ENCODE peak calls at places on chromosome 22, in four cellular contexts. One of them, this sample, is unnamed.

GRCh38 chr22:49364398-49364797 is 463.3 kb downstream of the BRD1 start:
- DNase-seq in RPMI7951: no peak
- DNase-seq in mammary epithelial cell: no peak
- DNase-seq in endothelial cell: no peak
- DNase-seq in this sample: no peak

GRCh38 chr22:38176170-38176741 is 5.4 kb downstream of the PLA2G6 start:
- DNase-seq in RPMI7951: peak; percentile 99
- DNase-seq in mammary epithelial cell: peak; percentile 80
- DNase-seq in endothelial cell: peak; percentile 68
- DNase-seq in this sample: peak; percentile 10

GRCh38 chr22:49018601-49019000 is 809.1 kb downstream of the BRD1 start:
- DNase-seq in RPMI7951: no peak
- DNase-seq in mammary epithelial cell: no peak
- DNase-seq in endothelial cell: no peak
- DNase-seq in this sample: no peak

GRCh38 chr22:26573026-26573662 is 16.8 kb downstream of the TPST2 start:
- DNase-seq in RPMI7951: no peak
- DNase-seq in mammary epithelial cell: no peak
- DNase-seq in endothelial cell: no peak
- DNase-seq in this sample: no peak

GRCh38 chr22:49260681-49261580 is 566.7 kb downstream of the BRD1 start:
- DNase-seq in RPMI7951: no peak
- DNase-seq in mammary epithelial cell: no peak
- DNase-seq in endothelial cell: no peak
- DNase-seq in this sample: no peak

GRCh38 chr22:45972091-45972867 is 4.7 kb downstream of the WNT7B start:
- DNase-seq in RPMI7951: peak; percentile 72
- DNase-seq in mammary epithelial cell: no peak
- DNase-seq in endothelial cell: no peak
- DNase-seq in this sample: no peak

GRCh38 chr22:42432020-42432596 is at the start of gene NFAM1:
- DNase-seq in RPMI7951: no peak
- DNase-seq in mammary epithelial cell: no peak
- DNase-seq in endothelial cell: no peak
- DNase-seq in this sample: no peak

GRCh38 chr22:36870250-36870649 is 9.4 kb downstream of the NCF4 start:
- DNase-seq in RPMI7951: peak; percentile 75
- DNase-seq in mammary epithelial cell: peak; percentile 68
- DNase-seq in endothelial cell: no peak
- DNase-seq in this sample: peak; percentile 40

GRCh38 chr22:46830841-46831240 is 68.4 kb downstream of the TBC1D22A start:
- DNase-seq in RPMI7951: peak; percentile 74
- DNase-seq in mammary epithelial cell: no peak
- DNase-seq in endothelial cell: no peak
- DNase-seq in this sample: peak; percentile 32

GRCh38 chr22:27424319-27424718 is 377.2 kb downstream of the MN1 start:
- DNase-seq in RPMI7951: peak; percentile 49
- DNase-seq in mammary epithelial cell: peak; percentile 53
- DNase-seq in endothelial cell: no peak
- DNase-seq in this sample: no peak

GRCh38 chr22:38017272-38017920 is 33.0 kb upstream of the SOX10 start:
- DNase-seq in RPMI7951: peak; percentile 56
- DNase-seq in mammary epithelial cell: peak; percentile 26
- DNase-seq in endothelial cell: no peak
- DNase-seq in this sample: no peak

GRCh38 chr22:45468872-45469572 is 33.7 kb upstream of the FBLN1 start:
- DNase-seq in RPMI7951: peak; percentile 33
- DNase-seq in mammary epithelial cell: peak; percentile 85
- DNase-seq in endothelial cell: no peak
- DNase-seq in this sample: peak; percentile 49

GRCh38 chr22:43066134-43066533 is 23.1 kb downstream of the TTLL1 start:
- DNase-seq in RPMI7951: no peak
- DNase-seq in mammary epithelial cell: no peak
- DNase-seq in endothelial cell: no peak
- DNase-seq in this sample: no peak

GRCh38 chr22:39117585-39118191 is 20.6 kb downstream of the APOBEC3H start:
- DNase-seq in RPMI7951: peak; percentile 56
- DNase-seq in mammary epithelial cell: peak; percentile 42
- DNase-seq in endothelial cell: peak; percentile 71
- DNase-seq in this sample: no peak

GRCh38 chr22:49532831-49533802 is 294.6 kb downstream of the BRD1 start:
- DNase-seq in RPMI7951: no peak
- DNase-seq in mammary epithelial cell: no peak
- DNase-seq in endothelial cell: no peak
- DNase-seq in this sample: no peak

GRCh38 chr22:36079041-36079440 is 50.4 kb upstream of the RBFOX2 start:
- DNase-seq in RPMI7951: no peak
- DNase-seq in mammary epithelial cell: no peak
- DNase-seq in endothelial cell: no peak
- DNase-seq in this sample: no peak

GRCh38 chr22:29143848-29144785 is 61.6 kb upstream of the EMID1 start:
- DNase-seq in RPMI7951: no peak
- DNase-seq in mammary epithelial cell: no peak
- DNase-seq in endothelial cell: no peak
- DNase-seq in this sample: no peak

GRCh38 chr22:29216873-29217666 is 11.4 kb downstream of the EMID1 start:
- DNase-seq in RPMI7951: peak; percentile 78
- DNase-seq in mammary epithelial cell: peak; percentile 57
- DNase-seq in endothelial cell: no peak
- DNase-seq in this sample: no peak

GRCh38 chr22:30175743-30176288 is 70.7 kb downstream of the LIF start:
- DNase-seq in RPMI7951: no peak
- DNase-seq in mammary epithelial cell: no peak
- DNase-seq in endothelial cell: no peak
- DNase-seq in this sample: no peak

GRCh38 chr22:41274856-41275255 is 11.1 kb downstream of the RANGAP1 start:
- DNase-seq in RPMI7951: no peak
- DNase-seq in mammary epithelial cell: no peak
- DNase-seq in endothelial cell: no peak
- DNase-seq in this sample: no peak

GRCh38 chr22:38419121-38419863 is 35.7 kb downstream of the KCNJ4 start:
- DNase-seq in RPMI7951: no peak
- DNase-seq in mammary epithelial cell: no peak
- DNase-seq in endothelial cell: no peak
- DNase-seq in this sample: no peak

GRCh38 chr22:36493690-36494110 is 12.3 kb upstream of the TXN2 start:
- DNase-seq in RPMI7951: no peak
- DNase-seq in mammary epithelial cell: no peak
- DNase-seq in endothelial cell: no peak
- DNase-seq in this sample: peak; percentile 22

GRCh38 chr22:37186228-37186996 is 1.6 kb downstream of the C1QTNF6 start:
- DNase-seq in RPMI7951: peak; percentile 77
- DNase-seq in mammary epithelial cell: peak; percentile 68
- DNase-seq in endothelial cell: peak; percentile 27
- DNase-seq in this sample: peak; percentile 46

GRCh38 chr22:23183107-23183698 is 2.9 kb downstream of the BCR start:
- DNase-seq in RPMI7951: peak; percentile 63
- DNase-seq in mammary epithelial cell: peak; percentile 39
- DNase-seq in endothelial cell: peak; percentile 70
- DNase-seq in this sample: peak; percentile 42

GRCh38 chr22:49936018-49936972 is 17.9 kb downstream of the CRELD2 start:
- DNase-seq in RPMI7951: peak; percentile 69
- DNase-seq in mammary epithelial cell: peak; percentile 87
- DNase-seq in endothelial cell: peak; percentile 82
- DNase-seq in this sample: peak; percentile 90

GRCh38 chr22:27215826-27216320 is 558.5 kb downstream of the MIAT start:
- DNase-seq in RPMI7951: no peak
- DNase-seq in mammary epithelial cell: no peak
- DNase-seq in endothelial cell: no peak
- DNase-seq in this sample: peak; percentile 36

GRCh38 chr22:43230571-43230970 is 43.6 kb upstream of the TTLL12 start:
- DNase-seq in RPMI7951: no peak
- DNase-seq in mammary epithelial cell: no peak
- DNase-seq in endothelial cell: no peak
- DNase-seq in this sample: no peak

GRCh38 chr22:26461188-26461810 is 22.3 kb downstream of the HPS4 start:
- DNase-seq in RPMI7951: peak; percentile 46
- DNase-seq in mammary epithelial cell: peak; percentile 12
- DNase-seq in endothelial cell: peak; percentile 77
- DNase-seq in this sample: peak; percentile 50

This sample was measured in A172.